ENCODE peak calls at places on chromosomes 3 and 15, in six cellular contexts. M is NCI-H2171 treated with DMSO at 0.1 percent for 48 hours; X is activated CD8-positive, alpha-beta memory T cell treated with anti-CD3 and anti-CD28 coated beads for 1 hour; J is COLO829; I is frontal cortex; T is anterior cingulate cortex. L is an unnamed sample.

GRCh38 chr15:33243869-33244268 is 49.4 kb upstream of the FMN1 start:
- DNase-seq in T (no peak), J (peak), M (no peak), I (no peak), X (no peak), L (peak)

GRCh38 chr3:159150176-159150575 is 348.3 kb downstream of the MFSD1 start:
- DNase-seq in M (no peak), I (no peak), J (no peak), X (no peak), T (no peak), L (no peak)

GRCh38 chr3:129567176-129567705 is 24.3 kb downstream of the H1-8 start:
- DNase-seq in M (no peak), T (no peak), J (no peak), X (no peak), I (no peak), L (no peak)

GRCh38 chr3:55161256-55161655 is 233.4 kb upstream of the LRTM1 start:
- DNase-seq in M (no peak), T (no peak), X (no peak), I (no peak), J (no peak), L (no peak)

GRCh38 chr3:71132995-71133730 is 450.4 kb downstream of the FOXP1 start:
- DNase-seq in T (no peak), I (no peak), J (no peak), M (peak), X (no peak), L (peak)

GRCh38 chr15:57656434-57656833 is 50.1 kb upstream of the POLR2M start:
- DNase-seq in M (no peak), X (no peak), T (no peak), I (no peak), J (no peak), L (no peak)

GRCh38 chr3:24493951-24494615 is 567 bp downstream of the THRB start:
- DNase-seq in J (no peak), T (peak), I (peak), M (no peak), X (no peak), L (peak)

GRCh38 chr3:115615001-115615447 is 8.3 kb upstream of the GAP43 start:
- DNase-seq in M (no peak), J (no peak), T (no peak), I (no peak), X (no peak), L (peak)

GRCh38 chr15:90697180-90697579 is 20.0 kb upstream of the BLM start:
- DNase-seq in I (no peak), X (no peak), M (no peak), J (no peak), T (no peak), L (no peak)

GRCh38 chr3:51539291-51539891 is 872 bp downstream of the RAD54L2 start:
- DNase-seq in J (peak), I (peak), M (no peak), T (no peak), X (no peak), L (peak)

GRCh38 chr15:74653426-74654082 is 37.9 kb downstream of the CLK3 start:
- DNase-seq in T (no peak), J (no peak), X (no peak), I (no peak), M (peak), L (peak)

GRCh38 chr3:113193719-113194118 is 17.6 kb upstream of the BOC start:
- DNase-seq in M (no peak), I (no peak), T (no peak), J (no peak), X (no peak), L (no peak)

GRCh38 chr15:50028323-50028722 is 90.7 kb downstream of the ATP8B4 start:
- DNase-seq in T (no peak), M (no peak), X (no peak), I (no peak), J (no peak), L (no peak)

GRCh38 chr15:74313889-74314288 is 53.6 kb downstream of the CYP11A1 start:
- DNase-seq in X (no peak), I (no peak), M (no peak), J (no peak), T (no peak), L (no peak)

GRCh38 chr3:133531981-133532380 is 41.5 kb upstream of the CDV3 start:
- DNase-seq in X (no peak), J (no peak), T (no peak), M (no peak), I (no peak), L (no peak)

GRCh38 chr3:69033470-69033869 is 18.7 kb downstream of the TMF1 start:
- DNase-seq in I (no peak), M (no peak), J (no peak), X (no peak), T (no peak), L (no peak)

GRCh38 chr3:14125193-14126016 is 553 bp downstream of the TMEM43 start:
- DNase-seq in M (no peak), X (no peak), T (peak), J (peak), I (no peak), L (peak)

GRCh38 chr3:186909078-186909853 is 21.1 kb upstream of the ST6GAL1 start:
- DNase-seq in M (peak), X (no peak), I (no peak), T (no peak), J (no peak), L (no peak)

GRCh38 chr3:153614563-153614962 is 452.5 kb downstream of the RAP2B start:
- DNase-seq in T (no peak), J (peak), M (no peak), X (no peak), I (no peak), L (peak)

GRCh38 chr3:157333551-157333991 is 103.1 kb upstream of the PTX3 start:
- DNase-seq in J (no peak), X (no peak), I (no peak), M (no peak), T (no peak), L (no peak)

GRCh38 chr15:86165263-86166204 is 85.9 kb downstream of the AGBL1 start:
- DNase-seq in M (peak), X (no peak), T (no peak), I (no peak), J (peak), L (peak)

GRCh38 chr3:99638244-99638948 is at the start of gene COL8A1:
- DNase-seq in J (no peak), I (no peak), M (no peak), T (no peak), X (no peak), L (peak)

GRCh38 chr3:30597131-30597768 is 9.2 kb upstream of the TGFBR2 start:
- DNase-seq in T (no peak), X (no peak), J (peak), M (no peak), I (no peak), L (peak)

GRCh38 chr3:8554725-8555621 is 53.4 kb downstream of the LMCD1 start:
- DNase-seq in T (no peak), X (no peak), M (peak), J (no peak), I (no peak), L (no peak)

GRCh38 chr15:49232407-49232806 is 62.4 kb downstream of the GALK2 start:
- DNase-seq in J (no peak), T (no peak), X (no peak), M (no peak), I (no peak), L (no peak)

GRCh38 chr3:89571707-89572106 is 464.3 kb downstream of the EPHA3 start:
- DNase-seq in T (peak), M (peak), X (no peak), J (no peak), I (no peak), L (no peak)

GRCh38 chr3:102037209-102037608 is 187.9 kb downstream of the NFKBIZ start:
- DNase-seq in J (no peak), X (no peak), T (no peak), I (no peak), M (no peak), L (no peak)

GRCh38 chr3:68017069-68017468 is 362.7 kb upstream of the SUCLG2 start:
- DNase-seq in M (no peak), X (no peak), T (no peak), J (no peak), I (no peak), L (no peak)

GRCh38 chr15:62362144-62362543 is 197.1 kb upstream of the C2CD4B start:
- DNase-seq in X (no peak), M (no peak), I (no peak), T (no peak), J (no peak), L (no peak)

GRCh38 chr3:66415867-66416428 is 84.9 kb downstream of the LRIG1 start:
- DNase-seq in J (no peak), T (no peak), M (no peak), X (no peak), I (no peak), L (no peak)

GRCh38 chr3:169241928-169242751 is 421.4 kb downstream of the MECOM start:
- DNase-seq in J (peak), M (no peak), T (peak), I (no peak), X (no peak), L (no peak)

GRCh38 chr3:189937302-189938255 is 183.1 kb downstream of the P3H2 start:
- DNase-seq in T (no peak), I (no peak), M (no peak), J (no peak), X (no peak), L (peak)

GRCh38 chr3:64266065-64266874 is 41.0 kb upstream of the PRICKLE2 start:
- DNase-seq in M (no peak), I (peak), T (no peak), X (no peak), J (peak), L (peak)